ENCODE peak calls at places on chromosomes 1 and 21, in nine cellular contexts. G is T-helper 9 cell; C is COLO829; O is NCI-H1092 treated with DMSO at 0.1 percent for 48 hours; A is esophagus muscularis mucosa; I is glomerular endothelial cell; L is activated naive CD4-positive, alpha-beta T cell treated with Interleukin-2 at 50 U/mL for 16 hours; B is stimulated activated CD8-positive, alpha-beta memory T cell treated with anti-CD3 and anti-CD28 coated beads, Interleukin-15, amount 100 ng/mL, for 24 hours; Q is cardiac septum. K is an unnamed sample.

GRCh38 chr1:39214998-39215873 is 10.7 kb downstream of the MACF1 start:
- DNase-seq in G (peak; percentile 33), C (no peak), O (no peak), A (no peak), I (no peak), L (peak; percentile 35), B (no peak), Q (no peak), K (no peak)

GRCh38 chr1:39524171-39524570 is 32.7 kb downstream of the BMP8A start:
- DNase-seq in G (no peak), C (no peak), O (no peak), A (no peak), I (no peak), L (no peak), B (no peak), Q (no peak), K (no peak)

GRCh38 chr1:98368995-98369394 is 292.5 kb upstream of the SNX7 start:
- DNase-seq in G (no peak), C (no peak), O (no peak), A (no peak), I (no peak), L (no peak), B (no peak), Q (no peak), K (no peak)

GRCh38 chr1:217275617-217276398 is 355.1 kb downstream of the GPATCH2 start:
- DNase-seq in G (no peak), C (no peak), O (no peak), A (no peak), I (no peak), L (no peak), B (no peak), Q (no peak), K (no peak)

GRCh38 chr21:46084709-46085108 is 13.2 kb upstream of the COL6A2 start:
- DNase-seq in G (no peak), C (no peak), O (no peak), A (peak; percentile 57), I (no peak), L (no peak), B (no peak), Q (no peak), K (no peak)

GRCh38 chr21:31316488-31317169 is 27.4 kb downstream of the TIAM1 start:
- DNase-seq in G (no peak), C (no peak), O (no peak), A (no peak), I (no peak), L (no peak), B (no peak), Q (no peak), K (no peak)

GRCh38 chr1:145849356-145850165 is 4.1 kb downstream of the NUDT17 start:
- DNase-seq in G (no peak), C (peak; percentile 59), O (no peak), A (no peak), I (no peak), L (no peak), B (no peak), Q (no peak), K (peak; percentile 49)

GRCh38 chr1:198556969-198557368 is 16.5 kb upstream of the ATP6V1G3 start:
- DNase-seq in G (peak; percentile 20), C (no peak), O (no peak), A (no peak), I (no peak), L (peak; percentile 34), B (peak; percentile 10), Q (no peak), K (no peak)

GRCh38 chr21:39712976-39713375 is 32.0 kb upstream of the IGSF5 start:
- DNase-seq in G (no peak), C (no peak), O (peak; percentile 50), A (no peak), I (no peak), L (no peak), B (no peak), Q (no peak), K (no peak)

GRCh38 chr1:216005916-216006315 is 417.3 kb downstream of the USH2A start:
- DNase-seq in G (no peak), C (no peak), O (no peak), A (no peak), I (no peak), L (no peak), B (no peak), Q (no peak), K (no peak)

GRCh38 chr1:17442841-17443240 is 3.4 kb upstream of the RCC2 start:
- DNase-seq in G (no peak), C (no peak), O (no peak), A (no peak), I (no peak), L (no peak), B (no peak), Q (no peak), K (no peak)

GRCh38 chr21:14581902-14582457 is 35.9 kb upstream of the SAMSN1 start:
- DNase-seq in G (peak; percentile 8), C (no peak), O (no peak), A (no peak), I (no peak), L (peak; percentile 11), B (no peak), Q (no peak), K (no peak)

GRCh38 chr1:16013220-16013907 is 4.5 kb downstream of the HSPB7 start:
- DNase-seq in G (no peak), C (peak; percentile 35), O (no peak), A (no peak), I (no peak), L (peak; percentile 53), B (no peak), Q (peak; percentile 88), K (no peak)

GRCh38 chr1:205592443-205593003 is 39.3 kb downstream of the ELK4 start:
- DNase-seq in G (no peak), C (no peak), O (no peak), A (peak; percentile 83), I (no peak), L (no peak), B (no peak), Q (no peak), K (no peak)

GRCh38 chr1:214552174-214552608 is 789 bp upstream of the PTPN14 start:
- DNase-seq in G (no peak), C (peak; percentile 86), O (no peak), A (peak; percentile 92), I (no peak), L (no peak), B (no peak), Q (no peak), K (peak; percentile 66)

GRCh38 chr1:31588751-31589515 is 12.6 kb downstream of the TINAGL1 start:
- DNase-seq in G (no peak), C (no peak), O (no peak), A (no peak), I (no peak), L (no peak), B (no peak), Q (no peak), K (no peak)

GRCh38 chr1:175155473-175155856 is 37.1 kb downstream of the KIAA0040 start:
- DNase-seq in G (no peak), C (no peak), O (no peak), A (no peak), I (no peak), L (no peak), B (no peak), Q (no peak), K (no peak)

GRCh38 chr1:231923461-231924132 is 297.0 kb downstream of the DISC1 start:
- DNase-seq in G (no peak), C (peak; percentile 49), O (no peak), A (no peak), I (no peak), L (no peak), B (no peak), Q (no peak), K (no peak)

GRCh38 chr1:113140588-113141446 is 67.8 kb downstream of the LRIG2 start:
- DNase-seq in G (peak; percentile 30), C (peak; percentile 70), O (peak; percentile 54), A (no peak), I (peak; percentile 48), L (peak; percentile 54), B (no peak), Q (no peak), K (peak; percentile 29)

GRCh38 chr21:28419110-28419509 is 573.6 kb downstream of the LTN1 start:
- DNase-seq in G (no peak), C (no peak), O (no peak), A (no peak), I (no peak), L (no peak), B (no peak), Q (no peak), K (no peak)

GRCh38 chr1:67853704-67854103 is 20.4 kb upstream of the GNG12 start:
- DNase-seq in G (no peak), C (peak; percentile 69), O (peak; percentile 81), A (no peak), I (no peak), L (no peak), B (no peak), Q (no peak), K (no peak)

GRCh38 chr1:203842559-203842876 is 18.9 kb upstream of the SNRPE start:
- DNase-seq in G (no peak), C (no peak), O (no peak), A (no peak), I (no peak), L (no peak), B (no peak), Q (no peak), K (no peak)

GRCh38 chr1:95325337-95325736 is 91.3 kb downstream of the RWDD3 start:
- DNase-seq in G (no peak), C (no peak), O (no peak), A (no peak), I (no peak), L (no peak), B (no peak), Q (no peak), K (no peak)

GRCh38 chr1:240312872-240313271 is 221.2 kb downstream of the FMN2 start:
- DNase-seq in G (no peak), C (peak; percentile 84), O (no peak), A (no peak), I (no peak), L (no peak), B (no peak), Q (no peak), K (no peak)

GRCh38 chr1:99645199-99645598 is 714 bp upstream of the PALMD start:
- DNase-seq in G (no peak), C (no peak), O (no peak), A (no peak), I (no peak), L (no peak), B (no peak), Q (no peak), K (peak; percentile 82)

GRCh38 chr1:58116284-58116683 is 430.2 kb downstream of the OMA1 start:
- DNase-seq in G (no peak), C (no peak), O (no peak), A (no peak), I (no peak), L (no peak), B (no peak), Q (no peak), K (no peak)

GRCh38 chr1:155322571-155322952 is 1.9 kb downstream of the RUSC1 start:
- DNase-seq in G (no peak), C (no peak), O (peak; percentile 13), A (no peak), I (no peak), L (no peak), B (no peak), Q (no peak), K (no peak)

GRCh38 chr1:108000620-108001105 is 35.7 kb upstream of the VAV3 start:
- DNase-seq in G (no peak), C (peak; percentile 5), O (peak; percentile 76), A (no peak), I (peak; percentile 83), L (no peak), B (no peak), Q (no peak), K (peak; percentile 63)

GRCh38 chr1:101081496-101082282 is 56.1 kb upstream of the DPH5 start:
- DNase-seq in G (no peak), C (no peak), O (no peak), A (no peak), I (no peak), L (peak; percentile 47), B (peak; percentile 6), Q (no peak), K (no peak)

GRCh38 chr1:36297062-36297461 is 9.1 kb upstream of the SH3D21 start:
- DNase-seq in G (no peak), C (no peak), O (no peak), A (no peak), I (no peak), L (no peak), B (no peak), Q (no peak), K (no peak)

GRCh38 chr1:246689409-246689997 is 34.7 kb upstream of the SCCPDH start:
- DNase-seq in G (no peak), C (peak; percentile 91), O (peak; percentile 86), A (no peak), I (peak; percentile 36), L (peak; percentile 22), B (no peak), Q (no peak), K (no peak)